ENCODE peak calls at places on chromosomes 6 and 20, in four cellular contexts. Z, Q, A and C are unnamed samples.

GRCh38 chr6:36824262-36824661 is 15.0 kb downstream of the CPNE5 start:
- DNase-seq in Q (no peak), A (no peak), Z (no peak), C (no peak)

GRCh38 chr6:6320901-6321300 is 439 bp upstream of the F13A1 start:
- DNase-seq in Q (no peak), Z (no peak), A (no peak), C (no peak)

GRCh38 chr6:129890164-129890563 is 29.0 kb upstream of the TMEM244 start:
- DNase-seq in A (no peak), Q (no peak), Z (no peak), C (no peak)

GRCh38 chr6:44002591-44003344 is 124.5 kb downstream of the MRPL14 start:
- DNase-seq in Q (no peak), Z (peak; percentile 70), A (peak; percentile 43), C (peak; percentile 69)

GRCh38 chr6:17600527-17601388 is 656 bp downstream of the FAM8A1 start:
- DNase-seq in Q (peak; percentile 24), A (peak; percentile 55), Z (peak; percentile 47), C (peak; percentile 51)

GRCh38 chr6:149834513-149835481 is 29.4 kb downstream of the LRP11 start:
- DNase-seq in Z (peak; percentile 67), A (peak; percentile 56), Q (peak; percentile 64), C (no peak)

GRCh38 chr20:6525447-6526303 is 241.8 kb upstream of the BMP2 start:
- DNase-seq in A (no peak), Q (no peak), Z (no peak), C (no peak)

GRCh38 chr20:40144581-40144980 is 544.5 kb downstream of the MAFB start:
- DNase-seq in Z (no peak), Q (no peak), A (no peak), C (no peak)

GRCh38 chr6:16544521-16544920 is 216.7 kb downstream of the ATXN1 start:
- DNase-seq in A (no peak), Z (no peak), Q (no peak), C (no peak)

GRCh38 chr6:118914598-118914997 is 20.4 kb downstream of the MCM9 start:
- DNase-seq in Z (no peak), A (no peak), Q (no peak), C (no peak)

GRCh38 chr20:44019638-44020335 is 105.1 kb downstream of the TOX2 start:
- DNase-seq in Q (no peak), A (peak; percentile 18), Z (no peak), C (no peak)

GRCh38 chr6:97669191-97669651 is 386.2 kb upstream of the MMS22L start:
- DNase-seq in Q (no peak), Z (no peak), A (peak; percentile 20), C (peak; percentile 60)

GRCh38 chr20:44203161-44203560 is 7.4 kb downstream of the OSER1 start:
- DNase-seq in Q (no peak), A (no peak), Z (no peak), C (no peak)

GRCh38 chr20:18790787-18791186 is 22.8 kb upstream of the SCP2D1 start:
- DNase-seq in Z (no peak), Q (no peak), A (no peak), C (no peak)

GRCh38 chr20:48165401-48165685 is 380.1 kb upstream of the SULF2 start:
- DNase-seq in Z (no peak), A (no peak), Q (no peak), C (no peak)

GRCh38 chr20:16397053-16397452 is 176.2 kb downstream of the KIF16B start:
- DNase-seq in Z (no peak), Q (no peak), A (no peak), C (peak; percentile 73)

GRCh38 chr6:159871911-159872310 is 18.9 kb upstream of the MAS1 start:
- DNase-seq in Q (no peak), Z (no peak), A (no peak), C (no peak)

GRCh38 chr6:128124713-128125112 is 223.9 kb upstream of the THEMIS start:
- DNase-seq in Z (no peak), A (no peak), Q (peak; percentile 69), C (no peak)

GRCh38 chr6:77467038-77467437 is 3.7 kb upstream of the HTR1B start:
- DNase-seq in Z (no peak), Q (no peak), A (no peak), C (no peak)

GRCh38 chr6:91659881-91660280 is 1073.0 kb upstream of the MAP3K7 start:
- DNase-seq in A (no peak), Q (no peak), Z (no peak), C (no peak)

GRCh38 chr6:90008189-90008907 is 114.1 kb downstream of the GJA10 start:
- DNase-seq in Z (no peak), Q (no peak), A (no peak), C (no peak)

GRCh38 chr6:336159-337114 is 44.1 kb downstream of the DUSP22 start:
- DNase-seq in Z (peak; percentile 44), Q (no peak), A (no peak), C (no peak)
- H3K4me3 ChIP-seq in Z (no peak overlapping the region), Q (no peak overlapping the region), A (no peak overlapping the region), C (no peak overlapping the region)

GRCh38 chr20:35734374-35734773 is 7.7 kb downstream of the RBM39 start:
- DNase-seq in A (no peak), Q (no peak), Z (no peak), C (no peak)
- H3K4me1 ChIP-seq in A (peaks cover 76% of the 10 kb centered on the region), Q (peaks cover 88% of the 10 kb centered on the region), Z (peaks cover 20% of the 10 kb centered on the region), C (peaks cover 96% of the 10 kb centered on the region)

DNA sequence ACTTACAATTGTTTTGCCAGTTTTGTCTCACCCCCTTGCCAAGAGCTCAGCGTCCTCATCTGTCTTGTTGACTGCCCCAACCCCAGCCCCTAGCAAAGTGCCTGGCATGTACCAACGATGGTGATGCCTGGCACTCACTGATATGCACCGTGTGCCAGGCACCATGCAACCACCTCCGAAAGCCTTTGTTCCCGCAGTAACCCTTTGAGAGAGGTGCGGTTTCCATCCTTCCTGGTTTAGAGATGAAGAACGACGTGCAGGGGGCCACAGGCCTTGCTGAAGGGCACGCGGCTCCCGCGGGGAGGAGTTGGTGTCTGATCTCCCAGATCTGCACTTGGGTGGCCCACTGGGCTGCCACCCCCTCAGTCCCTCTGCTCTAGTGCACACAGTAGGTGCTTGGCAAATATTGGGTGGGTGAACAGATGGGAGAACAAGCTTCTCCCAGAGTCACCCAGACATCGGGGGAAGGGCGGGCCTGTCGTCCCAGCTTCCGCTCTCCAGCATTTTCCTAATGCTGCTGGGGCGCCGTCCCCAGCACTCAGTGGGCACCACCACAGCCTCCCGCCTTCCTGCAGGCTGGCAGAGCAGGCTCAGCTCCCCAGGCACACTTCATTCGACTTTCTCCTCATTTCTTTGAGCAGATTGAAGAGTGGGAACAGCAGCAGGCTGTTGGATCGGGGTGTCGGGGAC is 35.3 kb downstream of the DLGAP4 start:
- DNase-seq in Z (no peak), A (no peak), Q (no peak), C (peak; percentile 26)
- TF ChIP-seq POLR2A in Z (no peak), A (no peak), Q (no peak), C (no peak)

GRCh38 chr6:168791916-168792315 is 350.9 kb downstream of the SMOC2 start:
- DNase-seq in Q (no peak), A (no peak), Z (no peak), C (no peak)

GRCh38 chr6:168799067-168799466 is 358.1 kb downstream of the SMOC2 start:
- DNase-seq in Q (no peak), A (no peak), Z (no peak), C (no peak)

GRCh38 chr6:168793649-168794048 is 352.7 kb downstream of the SMOC2 start:
- DNase-seq in A (no peak), Q (no peak), Z (no peak), C (no peak)

GRCh38 chr6:168794515-168794914 is 353.5 kb downstream of the SMOC2 start:
- DNase-seq in Q (no peak), Z (no peak), A (no peak), C (no peak)

DNA sequence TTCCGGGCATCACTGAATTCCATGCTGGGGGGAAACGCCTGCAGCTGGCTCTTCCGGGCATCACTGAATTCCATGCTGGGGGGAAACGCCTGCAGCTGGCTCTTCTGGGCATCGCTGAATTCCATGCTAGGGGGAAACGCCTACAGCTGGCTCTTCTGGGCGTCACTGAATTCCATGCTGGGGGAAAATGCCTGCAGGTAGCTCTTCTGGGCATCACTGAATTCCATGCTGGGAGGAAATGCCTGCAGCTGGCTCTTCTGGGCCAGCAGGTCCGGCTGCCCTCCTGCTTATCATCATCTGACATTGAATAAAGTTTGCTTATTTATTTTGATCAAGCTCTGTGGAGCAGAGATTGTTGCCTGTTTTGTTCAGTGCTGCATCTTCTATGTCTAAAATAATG is 355.1 kb downstream of the SMOC2 start:
- DNase-seq in Q (no peak), Z (no peak), A (no peak), C (no peak)
- H3K4me3 ChIP-seq in Q (no peak overlapping the region), Z (no peak overlapping the region), A (no peak overlapping the region), C (no peak overlapping the region)

GRCh38 chr20:22412977-22413868 is 171.1 kb downstream of the FOXA2 start:
- DNase-seq in Z (no peak), Q (no peak), A (no peak), C (no peak)

GRCh38 chr20:22414354-22414753 is 170.0 kb downstream of the FOXA2 start:
- DNase-seq in A (no peak), Z (no peak), Q (peak; percentile 50), C (no peak)

GRCh38 chr20:22408521-22409402 is 175.6 kb downstream of the FOXA2 start:
- DNase-seq in Z (no peak), Q (no peak), A (no peak), C (no peak)

GRCh38 chr20:22410556-22411130 is 173.7 kb downstream of the FOXA2 start:
- DNase-seq in Z (no peak), A (no peak), Q (peak; percentile 46), C (no peak)

GRCh38 chr20:22411568-22412450 is 172.6 kb downstream of the FOXA2 start:
- DNase-seq in Q (peak; percentile 96), A (no peak), Z (no peak), C (peak; percentile 48)
- H3K4me1 ChIP-seq in Q (peaks cover 57% of the 10 kb centered on the region), A (peaks cover 4% of the 10 kb centered on the region), Z (no peaks in the 10 kb centered on the region), C (no peaks in the 10 kb centered on the region)

GRCh38 chr6:160991411-160992322 is at the start of gene MAP3K4:
- DNase-seq in Z (peak; percentile 85), A (peak; percentile 68), Q (peak; percentile 62), C (peak; percentile 88)
- TF ChIP-seq POLR2A in Z (peak; percentile 54), A (no peak), Q (peak; percentile 71), C (peak; percentile 74)

GRCh38 chr6:26440977-26441358 is 664 bp downstream of the BTN3A3 start:
- DNase-seq in Z (no peak), Q (no peak), A (no peak), C (no peak)
- H3K4me3 ChIP-seq in Z (peak overlapping the region; percentile 61), Q (peak overlapping the region; percentile 68), A (peak overlapping the region; percentile 51), C (peak overlapping the region; percentile 65)

GRCh38 chr6:33433001-33433559 is 13.2 kb downstream of the SYNGAP1 start:
- DNase-seq in Z (no peak), A (no peak), Q (no peak), C (no peak)
- H3K4me1 ChIP-seq in Z (peaks cover 4% of the 10 kb centered on the region), A (peaks cover 39% of the 10 kb centered on the region), Q (peaks cover 35% of the 10 kb centered on the region), C (peaks cover 14% of the 10 kb centered on the region)